ENCODE peak calls at places on chromosomes 13 and 19, in nine cellular contexts. One of them, this sample, is unnamed. For H3K4me1, the result is how much of the 10 kb centered on the place peaks cover.

GRCh38 chr19:33385956-33386355 is 12.4 kb downstream of the CEBPG start:
- DNase-seq in BE2C: no peak
- DNase-seq in OCI-LY7: no peak
- DNase-seq in left ventricle myocardium inferior: peak
- DNase-seq in tibial nerve: no peak
- DNase-seq in CD8-positive, alpha-beta T cell: no peak
- DNase-seq in pancreas: no peak
- DNase-seq in aorta: no peak
- DNase-seq in A549: no peak
- DNase-seq in this sample: no peak

GRCh38 chr19:53868091-53868891 is 608 bp downstream of the MYADM start:
- DNase-seq in OCI-LY7: no peak
- DNase-seq in left ventricle myocardium inferior: peak
- DNase-seq in aorta: peak
- DNase-seq in CD8-positive, alpha-beta T cell: no peak
- DNase-seq in tibial nerve: no peak
- DNase-seq in pancreas: peak
- DNase-seq in BE2C: peak
- DNase-seq in A549: peak
- DNase-seq in this sample: peak

GRCh38 chr13:76222511-76222910 is 586.4 kb downstream of the LMO7 start:
- DNase-seq in CD8-positive, alpha-beta T cell: no peak
- DNase-seq in A549: no peak
- DNase-seq in left ventricle myocardium inferior: no peak
- DNase-seq in aorta: no peak
- DNase-seq in pancreas: no peak
- DNase-seq in OCI-LY7: no peak
- DNase-seq in BE2C: no peak
- DNase-seq in tibial nerve: no peak
- DNase-seq in this sample: no peak

GRCh38 chr13:39503048-39503447 is 99.9 kb downstream of the LHFPL6 start:
- DNase-seq in A549: no peak
- DNase-seq in BE2C: no peak
- DNase-seq in tibial nerve: no peak
- DNase-seq in OCI-LY7: no peak
- DNase-seq in pancreas: no peak
- DNase-seq in CD8-positive, alpha-beta T cell: no peak
- DNase-seq in left ventricle myocardium inferior: no peak
- DNase-seq in aorta: no peak
- DNase-seq in this sample: no peak

GRCh38 chr13:51303063-51303552 is 36.4 kb upstream of the SERPINE3 start:
- DNase-seq in BE2C: no peak
- DNase-seq in left ventricle myocardium inferior: no peak
- DNase-seq in OCI-LY7: no peak
- DNase-seq in pancreas: no peak
- DNase-seq in tibial nerve: no peak
- DNase-seq in CD8-positive, alpha-beta T cell: no peak
- DNase-seq in aorta: no peak
- DNase-seq in A549: no peak
- DNase-seq in this sample: peak

GRCh38 chr19:3520166-3521103 is 14.3 kb downstream of the FZR1 start:
- DNase-seq in pancreas: no peak
- DNase-seq in OCI-LY7: no peak
- DNase-seq in tibial nerve: no peak
- DNase-seq in left ventricle myocardium inferior: no peak
- DNase-seq in A549: no peak
- DNase-seq in BE2C: peak
- DNase-seq in aorta: no peak
- DNase-seq in CD8-positive, alpha-beta T cell: no peak
- DNase-seq in this sample: peak

GRCh38 chr13:79480954-79481684 is at the start of gene NDFIP2:
- DNase-seq in aorta: peak
- DNase-seq in OCI-LY7: peak
- DNase-seq in BE2C: peak
- DNase-seq in left ventricle myocardium inferior: peak
- DNase-seq in CD8-positive, alpha-beta T cell: peak
- DNase-seq in tibial nerve: peak
- DNase-seq in A549: peak
- DNase-seq in pancreas: peak
- DNase-seq in this sample: peak

GRCh38 chr13:28337196-28338045 is 157.5 kb downstream of the FLT1 start:
- DNase-seq in pancreas: no peak
- DNase-seq in A549: no peak
- DNase-seq in tibial nerve: no peak
- DNase-seq in aorta: no peak
- DNase-seq in CD8-positive, alpha-beta T cell: no peak
- DNase-seq in BE2C: no peak
- DNase-seq in OCI-LY7: no peak
- DNase-seq in left ventricle myocardium inferior: no peak
- DNase-seq in this sample: no peak

GRCh38 chr19:50330365-50331078 is 1.3 kb upstream of the KCNC3 start:
- DNase-seq in CD8-positive, alpha-beta T cell: peak
- DNase-seq in pancreas: peak
- DNase-seq in aorta: peak
- DNase-seq in OCI-LY7: peak
- DNase-seq in left ventricle myocardium inferior: peak
- DNase-seq in A549: peak
- DNase-seq in BE2C: peak
- DNase-seq in tibial nerve: peak
- DNase-seq in this sample: peak

GRCh38 chr13:51659276-51660127 is 75.2 kb downstream of the WDFY2 start:
- DNase-seq in aorta: no peak
- DNase-seq in BE2C: no peak
- DNase-seq in CD8-positive, alpha-beta T cell: no peak
- DNase-seq in A549: no peak
- DNase-seq in left ventricle myocardium inferior: no peak
- DNase-seq in OCI-LY7: no peak
- DNase-seq in pancreas: no peak
- DNase-seq in tibial nerve: no peak
- DNase-seq in this sample: no peak

GRCh38 chr19:19538077-19538764 is at the start of gene CILP2:
- DNase-seq in aorta: no peak
- DNase-seq in BE2C: peak
- DNase-seq in A549: no peak
- DNase-seq in pancreas: no peak
- DNase-seq in OCI-LY7: peak
- DNase-seq in CD8-positive, alpha-beta T cell: no peak
- DNase-seq in left ventricle myocardium inferior: peak
- DNase-seq in tibial nerve: no peak
- DNase-seq in this sample: peak

GRCh38 chr19:42471554-42472249 is 29.0 kb upstream of the CXCL17 start:
- DNase-seq in BE2C: no peak
- DNase-seq in A549: no peak
- DNase-seq in pancreas: no peak
- DNase-seq in tibial nerve: no peak
- DNase-seq in OCI-LY7: peak
- DNase-seq in aorta: no peak
- DNase-seq in CD8-positive, alpha-beta T cell: no peak
- DNase-seq in left ventricle myocardium inferior: no peak
- DNase-seq in this sample: peak

GRCh38 chr19:34313188-34313587 is 51.8 kb upstream of the GPI start:
- DNase-seq in BE2C: no peak
- DNase-seq in tibial nerve: no peak
- DNase-seq in pancreas: no peak
- DNase-seq in aorta: no peak
- DNase-seq in A549: no peak
- DNase-seq in CD8-positive, alpha-beta T cell: no peak
- DNase-seq in left ventricle myocardium inferior: no peak
- DNase-seq in OCI-LY7: no peak
- DNase-seq in this sample: no peak

GRCh38 chr13:110305001-110305400 is 2.0 kb downstream of the COL4A1 start:
- DNase-seq in pancreas: no peak
- DNase-seq in A549: no peak
- DNase-seq in CD8-positive, alpha-beta T cell: no peak
- DNase-seq in BE2C: no peak
- DNase-seq in OCI-LY7: no peak
- DNase-seq in tibial nerve: no peak
- DNase-seq in left ventricle myocardium inferior: no peak
- DNase-seq in aorta: no peak
- DNase-seq in this sample: no peak

GRCh38 chr13:26956532-26957142 is 196.1 kb upstream of the GPR12 start:
- DNase-seq in CD8-positive, alpha-beta T cell: no peak
- DNase-seq in pancreas: no peak
- DNase-seq in left ventricle myocardium inferior: no peak
- DNase-seq in OCI-LY7: no peak
- DNase-seq in BE2C: no peak
- DNase-seq in tibial nerve: no peak
- DNase-seq in A549: no peak
- DNase-seq in aorta: no peak
- DNase-seq in this sample: no peak
- H3K4me1 ChIP-seq in CD8-positive, alpha-beta T cell: under half
- H3K4me1 ChIP-seq in pancreas: under half
- H3K4me1 ChIP-seq in left ventricle myocardium inferior: under half
- H3K4me1 ChIP-seq in OCI-LY7: under half
- H3K4me1 ChIP-seq in BE2C: under half
- H3K4me1 ChIP-seq in tibial nerve: under half
- H3K4me1 ChIP-seq in A549: under half
- H3K4me1 ChIP-seq in aorta: under half
- H3K4me1 ChIP-seq in this sample: under half

DNA sequence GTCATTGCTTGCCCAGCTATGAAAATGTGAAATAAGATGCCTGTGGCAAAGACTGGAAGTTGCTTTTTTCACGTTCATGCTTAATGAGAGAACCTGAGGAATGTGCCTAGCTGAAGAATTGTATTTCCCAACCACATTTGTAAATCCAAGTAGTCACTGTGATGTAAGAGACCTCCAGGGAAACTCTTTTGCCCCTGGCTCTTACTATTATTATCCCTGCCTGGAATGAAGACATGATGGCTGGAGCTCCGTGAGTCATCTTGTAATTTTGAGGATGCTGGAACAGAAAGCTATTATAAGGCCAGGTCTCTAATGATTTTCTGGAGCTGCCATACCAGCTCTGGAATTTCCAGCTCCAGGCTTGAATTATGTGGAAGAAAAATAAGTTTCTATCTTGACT is 894.3 kb downstream of the DIAPH3 start:
- DNase-seq in A549: no peak
- DNase-seq in left ventricle myocardium inferior: no peak
- DNase-seq in tibial nerve: no peak
- DNase-seq in BE2C: no peak
- DNase-seq in aorta: no peak
- DNase-seq in CD8-positive, alpha-beta T cell: no peak
- DNase-seq in OCI-LY7: no peak
- DNase-seq in pancreas: no peak
- DNase-seq in this sample: no peak
- H3K4me1 ChIP-seq in A549: under half
- H3K4me1 ChIP-seq in left ventricle myocardium inferior: under half
- H3K4me1 ChIP-seq in tibial nerve: under half
- H3K4me1 ChIP-seq in BE2C: under half
- H3K4me1 ChIP-seq in aorta: under half
- H3K4me1 ChIP-seq in CD8-positive, alpha-beta T cell: under half
- H3K4me1 ChIP-seq in OCI-LY7: under half
- H3K4me1 ChIP-seq in pancreas: under half
- H3K4me1 ChIP-seq in this sample: under half

GRCh38 chr19:17616961-17617806 is 61.7 kb downstream of the COLGALT1 start:
- DNase-seq in aorta: no peak
- DNase-seq in pancreas: no peak
- DNase-seq in CD8-positive, alpha-beta T cell: no peak
- DNase-seq in left ventricle myocardium inferior: no peak
- DNase-seq in OCI-LY7: peak
- DNase-seq in tibial nerve: no peak
- DNase-seq in A549: peak
- DNase-seq in BE2C: peak
- DNase-seq in this sample: peak

GRCh38 chr19:17614476-17614875 is 59.0 kb downstream of the COLGALT1 start:
- DNase-seq in BE2C: no peak
- DNase-seq in A549: no peak
- DNase-seq in CD8-positive, alpha-beta T cell: no peak
- DNase-seq in aorta: no peak
- DNase-seq in OCI-LY7: no peak
- DNase-seq in left ventricle myocardium inferior: no peak
- DNase-seq in tibial nerve: no peak
- DNase-seq in pancreas: no peak
- DNase-seq in this sample: no peak

GRCh38 chr19:17617807-17618192 is 62.4 kb downstream of the COLGALT1 start:
- DNase-seq in OCI-LY7: no peak
- DNase-seq in pancreas: no peak
- DNase-seq in CD8-positive, alpha-beta T cell: no peak
- DNase-seq in left ventricle myocardium inferior: no peak
- DNase-seq in A549: no peak
- DNase-seq in tibial nerve: no peak
- DNase-seq in aorta: no peak
- DNase-seq in BE2C: no peak
- DNase-seq in this sample: no peak

GRCh38 chr19:17616686-17616960 is 61.2 kb downstream of the COLGALT1 start:
- DNase-seq in CD8-positive, alpha-beta T cell: no peak
- DNase-seq in pancreas: no peak
- DNase-seq in left ventricle myocardium inferior: no peak
- DNase-seq in OCI-LY7: no peak
- DNase-seq in tibial nerve: no peak
- DNase-seq in aorta: no peak
- DNase-seq in A549: no peak
- DNase-seq in BE2C: no peak
- DNase-seq in this sample: no peak

DNA sequence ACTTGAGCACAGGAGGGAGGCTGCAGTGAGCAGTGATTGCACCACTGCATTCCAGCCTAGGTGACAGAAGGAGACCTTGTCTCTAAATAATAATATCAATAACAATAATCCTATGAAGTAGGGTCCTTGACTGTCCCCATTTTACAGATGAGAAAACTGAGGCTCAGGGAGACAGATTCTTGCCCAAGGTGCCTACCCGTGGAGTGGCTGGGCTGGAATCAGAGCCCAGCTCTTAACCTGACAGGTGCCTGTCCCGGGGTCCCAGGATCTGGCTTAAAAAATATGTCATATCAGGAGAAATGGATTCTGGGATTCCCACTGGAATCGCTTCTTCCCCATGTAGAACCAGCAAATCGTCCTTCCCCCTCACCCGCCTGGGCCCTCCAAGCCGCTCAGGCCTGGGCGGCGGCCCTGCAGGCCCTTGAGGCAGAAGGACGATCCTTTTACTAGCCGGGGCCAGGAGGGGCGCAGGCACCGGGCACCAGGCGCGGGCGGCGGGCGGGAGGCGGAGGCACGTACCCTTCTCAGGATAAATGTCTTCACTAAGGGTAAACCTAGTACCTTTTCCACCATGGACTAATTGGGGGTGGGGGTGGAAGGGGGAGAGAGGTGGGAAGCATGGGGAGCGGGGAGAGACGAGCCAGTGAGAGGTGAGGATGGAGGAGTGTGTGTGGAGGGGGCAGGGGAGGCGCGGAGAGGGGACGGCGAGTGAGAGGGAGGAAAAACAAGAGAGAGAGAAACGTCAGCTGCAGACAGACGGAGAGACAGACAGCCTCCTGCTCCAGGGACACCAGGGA is 60.6 kb downstream of the COLGALT1 start:
- DNase-seq in left ventricle myocardium inferior: no peak
- DNase-seq in CD8-positive, alpha-beta T cell: no peak
- DNase-seq in A549: no peak
- DNase-seq in aorta: no peak
- DNase-seq in BE2C: no peak
- DNase-seq in tibial nerve: no peak
- DNase-seq in OCI-LY7: no peak
- DNase-seq in pancreas: no peak
- DNase-seq in this sample: peak
- H3K4me1 ChIP-seq in left ventricle myocardium inferior: under half
- H3K4me1 ChIP-seq in CD8-positive, alpha-beta T cell: under half
- H3K4me1 ChIP-seq in A549: under half
- H3K4me1 ChIP-seq in aorta: under half
- H3K4me1 ChIP-seq in BE2C: under half
- H3K4me1 ChIP-seq in tibial nerve: under half
- H3K4me1 ChIP-seq in OCI-LY7: under half
- H3K4me1 ChIP-seq in pancreas: under half
- H3K4me1 ChIP-seq in this sample: under half

GRCh38 chr13:49165798-49166752 is 54.1 kb upstream of the MLNR start:
- DNase-seq in left ventricle myocardium inferior: no peak
- DNase-seq in tibial nerve: no peak
- DNase-seq in aorta: no peak
- DNase-seq in CD8-positive, alpha-beta T cell: no peak
- DNase-seq in A549: no peak
- DNase-seq in pancreas: no peak
- DNase-seq in OCI-LY7: peak
- DNase-seq in BE2C: no peak
- DNase-seq in this sample: no peak

GRCh38 chr13:49171358-49171757 is 48.8 kb upstream of the MLNR start:
- DNase-seq in CD8-positive, alpha-beta T cell: no peak
- DNase-seq in aorta: no peak
- DNase-seq in left ventricle myocardium inferior: no peak
- DNase-seq in pancreas: no peak
- DNase-seq in BE2C: no peak
- DNase-seq in tibial nerve: no peak
- DNase-seq in OCI-LY7: no peak
- DNase-seq in A549: no peak
- DNase-seq in this sample: no peak
- H3K4me1 ChIP-seq in CD8-positive, alpha-beta T cell: under half
- H3K4me1 ChIP-seq in aorta: under half
- H3K4me1 ChIP-seq in left ventricle myocardium inferior: under half
- H3K4me1 ChIP-seq in pancreas: under half
- H3K4me1 ChIP-seq in BE2C: under half
- H3K4me1 ChIP-seq in tibial nerve: under half
- H3K4me1 ChIP-seq in OCI-LY7: under half
- H3K4me1 ChIP-seq in A549: under half
- H3K4me1 ChIP-seq in this sample: under half